ENCODE peak calls at places on chromosomes 7 and 10, in ten cellular contexts. L is body of pancreas, Z is vagina, C is breast epithelium, T is tibial nerve, K is A549, W is HCT116, V is uterus, J is endothelial cell of umbilical vein, R is esophagus squamous epithelium. N is an unnamed sample. For H3K4me1, the result is how much of the 10 kb centered on the place peaks cover.

GRCh38 chr10:94617389-94617944 is 66.1 kb upstream of the CYP2C18 start:
- DNase-seq in J (no peak), T (no peak), R (no peak), W (no peak), V (no peak), L (no peak), Z (no peak), K (no peak), C (no peak), N (no peak)

GRCh38 chr10:34655286-34656170 is 159.6 kb downstream of the PARD3 start:
- DNase-seq in R (no peak), C (peak), J (peak), L (peak), T (peak), K (peak), V (peak), W (peak), Z (no peak), N (no peak)

GRCh38 chr7:4182605-4183300 is 499.3 kb upstream of the FOXK1 start:
- DNase-seq in J (no peak), R (no peak), V (no peak), K (no peak), W (no peak), T (no peak), Z (no peak), C (no peak), L (no peak), N (no peak)

GRCh38 chr10:44628921-44629320 is 244.0 kb upstream of the CXCL12 start:
- DNase-seq in Z (no peak), T (no peak), R (no peak), C (no peak), K (no peak), L (no peak), V (no peak), W (no peak), J (no peak), N (no peak)

GRCh38 chr10:117444497-117445040 is 69.3 kb upstream of the PDZD8 start:
- DNase-seq in C (no peak), J (no peak), L (no peak), T (no peak), V (no peak), K (no peak), R (no peak), Z (no peak), W (no peak), N (no peak)

GRCh38 chr7:46747222-46747621 is 826.1 kb upstream of the IGFBP3 start:
- DNase-seq in Z (no peak), C (no peak), R (no peak), V (no peak), J (no peak), W (peak), L (no peak), K (no peak), T (no peak), N (no peak)

GRCh38 chr10:70682920-70683600 is 10.8 kb downstream of the ADAMTS14 start:
- DNase-seq in C (no peak), V (no peak), Z (no peak), K (no peak), L (no peak), W (no peak), J (no peak), T (no peak), R (no peak), N (no peak)

GRCh38 chr7:130154501-130155317 is 50.5 kb downstream of the TMEM209 start:
- DNase-seq in L (peak), W (no peak), V (no peak), R (no peak), C (no peak), Z (no peak), T (no peak), J (no peak), K (no peak), N (peak)

GRCh38 chr7:124246262-124246863 is 213.5 kb upstream of the TMEM229A start:
- DNase-seq in V (no peak), R (no peak), L (no peak), W (no peak), T (no peak), Z (no peak), J (peak), K (no peak), C (no peak), N (no peak)

GRCh38 chr7:123537026-123537642 is 2.7 kb upstream of the IQUB start:
- DNase-seq in W (no peak), R (no peak), T (no peak), L (no peak), K (no peak), J (peak), Z (no peak), V (no peak), C (no peak), N (no peak)

GRCh38 chr7:143407296-143408246 is 1.1 kb downstream of the EPHA1 start:
- DNase-seq in R (no peak), C (peak), W (no peak), Z (peak), K (no peak), J (no peak), V (peak), T (no peak), L (no peak), N (no peak)
- H3K4me1 ChIP-seq in R (under half), C (under half), W (under half), Z (half or more), K (under half), J (under half), V (under half), T (under half), L (under half), N (under half)

GRCh38 chr7:156640257-156640948 is at the start of gene RNF32:
- DNase-seq in V (peak), Z (no peak), W (peak), C (peak), L (peak), T (peak), J (peak), R (peak), K (peak), N (peak)
- TF ChIP-seq POLR2A in V (peak), Z (no peak), W (no peak), C (no peak), L (peak), T (peak), J (peak), R (peak), K (peak), N (peak)

GRCh38 chr10:7485267-7485601 is 74.4 kb upstream of the SFMBT2 start:
- DNase-seq in T (no peak), L (no peak), J (no peak), Z (no peak), C (no peak), K (no peak), V (no peak), R (no peak), W (no peak), N (no peak)

GRCh38 chr10:7486533-7486932 is 75.7 kb upstream of the SFMBT2 start:
- DNase-seq in Z (no peak), R (no peak), J (no peak), C (no peak), W (no peak), V (no peak), K (no peak), L (no peak), T (no peak), N (no peak)

GRCh38 chr10:7483848-7484247 is 73.0 kb upstream of the SFMBT2 start:
- DNase-seq in L (no peak), R (no peak), J (no peak), K (no peak), C (no peak), T (no peak), Z (no peak), V (no peak), W (no peak), N (no peak)

GRCh38 chr10:7482992-7483391 is 72.2 kb upstream of the SFMBT2 start:
- DNase-seq in L (no peak), K (no peak), C (no peak), R (no peak), V (no peak), T (no peak), Z (no peak), J (no peak), W (no peak), N (no peak)

DNA sequence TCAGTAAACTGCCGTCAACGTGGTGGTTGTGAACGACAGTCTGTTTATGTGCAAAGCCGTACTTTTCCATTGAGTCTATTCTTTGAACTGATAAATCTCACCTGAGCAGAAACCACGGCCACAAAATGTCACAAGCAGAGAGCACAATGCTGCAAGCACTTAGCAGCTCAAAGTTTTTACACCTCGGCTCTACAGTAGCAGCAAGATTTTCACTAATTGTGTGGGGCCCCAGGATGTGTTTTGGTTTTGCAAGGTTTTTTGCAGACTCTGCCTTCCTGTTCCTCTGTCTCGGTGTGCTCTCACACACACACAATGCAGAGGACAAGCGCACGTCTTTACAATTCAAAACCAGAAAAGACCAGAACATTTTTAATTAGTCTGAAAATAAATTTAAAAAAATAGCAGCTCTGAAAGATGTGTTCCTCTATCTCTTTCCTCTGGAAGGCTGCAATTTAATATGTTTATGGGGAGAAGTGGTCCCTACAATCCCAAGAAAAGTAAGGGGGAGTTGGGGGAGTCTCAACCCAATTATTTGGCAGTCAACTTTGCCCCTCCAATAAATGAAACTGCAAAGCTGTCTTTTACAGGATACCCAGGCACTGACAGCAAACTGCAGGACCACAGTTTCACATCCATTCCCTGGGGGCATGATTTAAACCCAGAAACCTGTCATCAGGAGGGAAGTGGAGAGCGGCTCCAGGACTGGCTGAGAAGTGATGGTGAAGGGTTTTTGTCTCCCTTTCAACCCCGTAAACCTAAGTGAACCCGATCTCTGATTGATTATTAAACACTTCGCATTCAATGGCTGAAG is 73.8 kb upstream of the SFMBT2 start:
- DNase-seq in Z (no peak), W (no peak), L (no peak), C (peak), J (no peak), V (no peak), T (no peak), K (no peak), R (no peak), N (peak)
- H3K4me3 ChIP-seq in Z (no peak), W (no peak), L (no peak), C (no peak), J (no peak), V (no peak), T (no peak), K (peak), R (no peak), N (peak)

DNA sequence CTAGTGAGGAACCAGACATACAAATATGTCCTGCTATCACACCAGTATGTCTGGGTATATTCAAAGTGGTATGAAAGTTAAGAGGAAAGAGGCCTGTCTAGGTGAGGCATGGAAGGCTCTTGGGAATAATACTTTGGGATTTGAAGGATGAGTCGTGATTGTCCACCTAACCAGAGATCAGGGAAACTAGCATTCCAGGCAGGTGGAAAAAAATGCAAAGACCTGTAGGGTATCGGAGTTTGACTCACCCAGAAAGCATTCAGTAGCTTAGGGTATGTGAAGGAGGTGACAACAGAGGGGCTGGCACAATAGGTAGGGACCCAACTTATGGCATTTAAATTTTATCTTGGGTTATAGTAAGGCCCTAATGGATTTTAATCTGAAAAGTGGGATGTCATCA is 950 bp upstream of the GCC1 start:
- DNase-seq in V (no peak), L (no peak), J (no peak), W (no peak), T (no peak), R (no peak), K (no peak), Z (no peak), C (no peak), N (no peak)
- H3K4me1 ChIP-seq in V (under half), L (half or more), J (under half), W (under half), T (under half), R (under half), K (under half), Z (half or more), C (under half), N (under half)

DNA sequence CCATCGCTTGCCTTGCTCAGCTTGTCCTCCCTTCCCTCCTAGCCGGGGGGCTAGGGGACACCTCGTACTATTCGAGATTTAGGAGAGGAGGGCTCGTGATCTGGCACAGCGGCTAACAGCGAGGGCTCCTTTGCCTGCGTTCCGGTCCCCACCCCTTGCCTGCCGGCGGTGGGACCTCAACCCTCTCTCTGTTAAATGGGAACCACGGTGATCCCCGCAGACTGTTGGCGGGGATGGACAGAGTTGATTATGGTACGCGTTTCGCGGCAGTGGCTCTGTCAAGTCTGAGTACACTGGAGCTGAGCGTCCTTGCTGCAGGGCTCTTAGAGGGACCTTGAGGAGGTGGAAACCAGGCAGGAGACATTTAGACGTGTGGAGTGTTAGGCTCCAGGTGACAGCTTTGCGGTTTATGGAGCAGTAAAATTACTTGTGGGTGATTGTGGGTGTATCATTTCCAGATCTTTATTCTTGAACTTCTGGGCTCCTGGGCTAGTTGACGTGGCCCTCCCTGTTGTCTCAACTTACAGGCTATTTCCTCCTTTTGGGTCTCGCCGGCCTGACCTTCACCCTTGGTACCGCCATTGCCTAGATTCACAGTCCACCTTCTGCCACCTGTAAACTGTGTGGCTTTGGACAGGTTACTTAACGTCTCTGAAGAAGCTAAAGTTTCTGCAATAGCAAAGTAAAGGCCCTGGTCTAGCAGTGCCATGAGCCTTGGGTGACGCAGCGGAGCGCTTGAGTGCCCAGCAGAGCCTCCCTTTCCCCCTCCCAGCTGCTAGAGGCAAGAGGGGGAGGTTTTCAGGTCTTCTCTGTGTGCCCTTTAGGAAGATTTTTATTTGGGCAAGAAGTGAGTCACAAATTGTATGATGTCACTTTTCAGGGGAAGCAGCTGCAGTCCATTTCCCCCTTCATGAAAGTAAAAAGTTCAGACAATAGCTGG is 730 bp downstream of the CASP7 start:
- DNase-seq in T (peak), R (no peak), Z (no peak), V (peak), K (peak), C (peak), L (peak), W (no peak), J (peak), N (peak)
- TF ChIP-seq POLR2A in T (no peak), R (peak), Z (peak), V (no peak), K (no peak), C (no peak), L (no peak), W (no peak), J (peak), N (peak)

DNA sequence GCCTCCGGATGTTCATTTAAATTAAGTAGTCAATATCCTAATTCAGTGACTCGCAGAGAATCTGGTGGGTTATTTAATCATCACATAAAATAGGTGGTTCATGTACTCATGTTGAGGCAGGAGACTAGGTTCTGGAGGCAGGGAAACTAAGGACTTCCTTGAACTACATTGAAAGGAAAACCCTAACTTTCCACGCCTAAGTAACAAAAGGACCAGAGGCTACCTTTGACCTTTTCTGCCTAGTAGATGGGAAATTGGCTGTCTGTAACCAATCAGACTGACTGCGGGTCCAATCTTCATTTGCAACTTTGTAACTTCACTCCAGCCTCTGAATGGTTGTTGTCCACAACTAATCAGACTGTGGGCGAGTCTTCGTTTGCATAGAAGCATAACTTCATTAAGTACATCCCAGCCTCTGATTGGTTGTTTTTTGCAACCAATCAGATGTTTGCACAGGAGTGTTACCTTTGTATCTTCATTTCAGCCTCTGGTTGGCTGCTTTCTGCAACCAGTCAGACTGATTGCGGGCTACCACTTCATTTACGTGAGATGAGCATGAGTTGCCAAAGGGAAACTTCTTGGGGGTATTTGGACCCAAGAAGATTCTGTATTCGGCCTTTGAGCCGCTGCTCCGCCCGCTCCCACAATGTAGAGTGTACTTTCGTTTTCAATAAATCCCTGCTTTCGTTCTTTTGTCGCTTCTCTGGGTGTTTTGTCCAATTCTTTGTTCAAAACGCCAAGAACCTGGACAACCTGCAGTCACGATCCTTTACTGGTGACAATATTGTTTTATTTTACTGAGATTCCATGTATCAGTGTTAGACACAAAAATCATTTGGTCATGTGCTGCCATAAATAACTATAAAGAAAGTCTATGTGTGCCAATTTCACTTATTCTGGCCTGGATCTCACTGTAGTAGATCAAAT is 1.7 kb upstream of the ST7 start:
- DNase-seq in V (no peak), L (no peak), K (no peak), J (no peak), T (no peak), R (no peak), C (no peak), W (peak), Z (no peak), N (no peak)
- H3K4me3 ChIP-seq in V (no peak), L (no peak), K (no peak), J (no peak), T (no peak), R (peak), C (no peak), W (peak), Z (no peak), N (peak)

DNA sequence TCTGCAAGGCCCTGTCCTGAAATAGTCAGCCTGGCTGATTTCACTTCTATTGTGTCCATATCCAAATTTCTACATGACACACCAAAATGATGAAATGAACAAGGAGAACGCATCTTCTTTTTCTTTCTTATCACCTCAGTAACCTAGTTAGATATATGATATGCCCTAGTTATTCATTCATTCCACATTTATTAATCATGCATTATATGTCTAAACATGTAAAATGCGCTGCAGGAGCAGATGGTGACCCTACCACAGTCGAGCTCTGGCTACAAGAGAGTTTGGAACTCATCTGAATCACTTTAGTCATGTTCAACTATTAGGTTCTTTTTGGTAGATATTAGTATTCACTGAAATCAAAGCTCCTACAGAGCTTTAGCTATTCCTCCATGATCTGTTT is 31.8 kb upstream of the VPS41 start:
- DNase-seq in L (no peak), C (no peak), R (no peak), V (no peak), J (no peak), W (no peak), T (no peak), K (no peak), Z (no peak), N (no peak)
- H3K4me1 ChIP-seq in L (under half), C (under half), R (under half), V (under half), J (under half), W (under half), T (under half), K (under half), Z (under half), N (under half)

GRCh38 chr10:23505797-23506465 is 67.1 kb downstream of the OTUD1 start:
- DNase-seq in C (no peak), T (no peak), J (no peak), W (no peak), L (no peak), R (no peak), V (no peak), K (no peak), Z (no peak), N (no peak)
- TF ChIP-seq POLR2A in C (no peak), T (no peak), J (no peak), W (no peak), L (no peak), R (no peak), V (no peak), K (no peak), Z (no peak), N (no peak)

GRCh38 chr7:90717286-90718060 is 121.4 kb downstream of the CDK14 start:
- DNase-seq in R (no peak), C (no peak), W (no peak), Z (no peak), J (no peak), V (no peak), L (peak), T (no peak), K (no peak), N (no peak)

GRCh38 chr7:90710466-90710850 is 114.3 kb downstream of the CDK14 start:
- DNase-seq in W (no peak), C (no peak), J (no peak), K (no peak), R (no peak), Z (no peak), L (no peak), T (no peak), V (no peak), N (no peak)

GRCh38 chr7:90713628-90714027 is 117.5 kb downstream of the CDK14 start:
- DNase-seq in T (no peak), W (no peak), J (no peak), Z (no peak), R (no peak), K (no peak), L (no peak), V (no peak), C (no peak), N (no peak)

GRCh38 chr7:90719159-90719558 is 123.0 kb downstream of the CDK14 start:
- DNase-seq in W (no peak), V (no peak), K (no peak), T (no peak), R (no peak), J (no peak), Z (no peak), C (no peak), L (no peak), N (no peak)

GRCh38 chr7:90715067-90715466 is 118.9 kb downstream of the CDK14 start:
- DNase-seq in L (no peak), C (no peak), T (no peak), K (no peak), R (no peak), W (no peak), V (no peak), J (no peak), Z (no peak), N (no peak)
- H3K4me3 ChIP-seq in L (no peak), C (no peak), T (no peak), K (no peak), R (no peak), W (no peak), V (no peak), J (no peak), Z (no peak), N (no peak)

N was measured in Peyer's patch.